ENCODE peak calls at places on chromosomes 11 and 22, in ten cellular contexts. X is CD8-positive, alpha-beta T cell; A is small intestine; U is AML-193; D is NCI-H1105 treated with DMSO at 0.1 percent for 48 hours; Q is germinal center; Z is substantia nigra; P is psoas muscle; W is activated T-cell treated with anti-CD3 and anti-CD28 coated beads for 1 hour; Y is Right ventricle myocardium superior. M is an unnamed sample.

GRCh38 chr11:87358461-87358860 is 320.7 kb downstream of the TMEM135 start:
- DNase-seq in X (no peak), A (no peak), U (no peak), D (no peak), Q (no peak), Z (no peak), P (no peak), W (no peak), Y (no peak), M (no peak)

GRCh38 chr22:50473088-50473487 is 1.7 kb downstream of the SBF1 start:
- DNase-seq in X (peak; percentile 50), A (peak; percentile 45), U (no peak), D (no peak), Q (peak; percentile 74), Z (no peak), P (no peak), W (peak; percentile 31), Y (no peak), M (no peak)

GRCh38 chr11:18209058-18209457 is 27.5 kb downstream of the SAA4 start:
- DNase-seq in X (no peak), A (no peak), U (no peak), D (no peak), Q (no peak), Z (no peak), P (no peak), W (no peak), Y (no peak), M (no peak)

GRCh38 chr11:69894126-69895047 is 75.2 kb upstream of the FGF3 start:
- DNase-seq in X (no peak), A (no peak), U (no peak), D (no peak), Q (no peak), Z (no peak), P (no peak), W (no peak), Y (peak; percentile 22), M (no peak)

GRCh38 chr11:69371731-69372588 is 78.0 kb downstream of the MYEOV start:
- DNase-seq in X (peak; percentile 4), A (no peak), U (no peak), D (no peak), Q (no peak), Z (no peak), P (no peak), W (no peak), Y (peak; percentile 18), M (no peak)

GRCh38 chr11:40787243-40787642 is 672.2 kb downstream of the LRRC4C start:
- DNase-seq in X (no peak), A (no peak), U (no peak), D (no peak), Q (no peak), Z (no peak), P (no peak), W (no peak), Y (no peak), M (no peak)

GRCh38 chr11:44565746-44566558 is 489 bp downstream of the CD82 start:
- DNase-seq in X (no peak), A (peak; percentile 57), U (no peak), D (peak; percentile 43), Q (no peak), Z (no peak), P (no peak), W (no peak), Y (no peak), M (no peak)

GRCh38 chr11:297666-298405 is 1.5 kb downstream of the IFITM5 start:
- DNase-seq in X (no peak), A (no peak), U (no peak), D (no peak), Q (no peak), Z (no peak), P (peak; percentile 23), W (peak; percentile 43), Y (peak; percentile 65), M (no peak)

GRCh38 chr22:45717787-45718186 is 46.2 kb downstream of the ATXN10 start:
- DNase-seq in X (no peak), A (no peak), U (no peak), D (no peak), Q (no peak), Z (no peak), P (no peak), W (no peak), Y (no peak), M (no peak)

GRCh38 chr22:40332319-40332781 is 13.9 kb upstream of the ADSL start:
- DNase-seq in X (no peak), A (no peak), U (no peak), D (no peak), Q (no peak), Z (no peak), P (no peak), W (no peak), Y (no peak), M (peak; percentile 37)

GRCh38 chr11:120343429-120343828 is 7.2 kb downstream of the ARHGEF12 start:
- DNase-seq in X (no peak), A (no peak), U (no peak), D (no peak), Q (peak; percentile 77), Z (no peak), P (no peak), W (no peak), Y (no peak), M (no peak)

GRCh38 chr11:7621090-7621489 is 52.2 kb downstream of the CYB5R2 start:
- DNase-seq in X (no peak), A (no peak), U (no peak), D (no peak), Q (no peak), Z (no peak), P (no peak), W (no peak), Y (no peak), M (no peak)

GRCh38 chr11:3671334-3672254 is at the start of gene CHRNA10:
- DNase-seq in X (no peak), A (no peak), U (no peak), D (peak; percentile 11), Q (no peak), Z (no peak), P (no peak), W (no peak), Y (no peak), M (no peak)

GRCh38 chr11:28470180-28470579 is 362.0 kb downstream of the METTL15 start:
- DNase-seq in X (no peak), A (no peak), U (no peak), D (no peak), Q (no peak), Z (no peak), P (no peak), W (no peak), Y (no peak), M (no peak)

GRCh38 chr11:10628506-10629236 is 60.2 kb upstream of the LYVE1 start:
- DNase-seq in X (no peak), A (no peak), U (no peak), D (no peak), Q (peak; percentile 44), Z (no peak), P (no peak), W (no peak), Y (no peak), M (no peak)

GRCh38 chr11:3796346-3796745 is 1.0 kb downstream of the NUP98 start:
- DNase-seq in X (no peak), A (peak; percentile 32), U (no peak), D (no peak), Q (no peak), Z (no peak), P (no peak), W (no peak), Y (no peak), M (no peak)